ENCODE peak calls at places on chromosomes 3 and 15, in eight cellular contexts. S, Q, G, X, Y, I, Z and E are unnamed samples.

GRCh38 chr15:83287541-83288027 is 3.1 kb upstream of the BNC1 start:
- DNase-seq in S (peak), Q (no peak), G (no peak), X (peak), Y (peak), I (peak), Z (no peak), E (no peak)

GRCh38 chr15:95369202-95369601 is 961.3 kb upstream of the NR2F2 start:
- DNase-seq in S (no peak), Q (no peak), G (no peak), X (no peak), Y (no peak), I (no peak), Z (no peak), E (no peak)

GRCh38 chr3:71369733-71370391 is 213.7 kb downstream of the FOXP1 start:
- DNase-seq in S (peak), Q (no peak), G (no peak), X (peak), Y (no peak), I (no peak), Z (no peak), E (no peak)

GRCh38 chr3:129439381-129439816 is 349 bp downstream of the MBD4 start:
- DNase-seq in S (peak), Q (no peak), G (no peak), X (no peak), Y (peak), I (peak), Z (no peak), E (peak)

GRCh38 chr3:194095464-194095863 is 40.5 kb upstream of the HES1 start:
- DNase-seq in S (peak), Q (no peak), G (no peak), X (no peak), Y (no peak), I (no peak), Z (peak), E (peak)

GRCh38 chr3:51434746-51435323 is 43.8 kb downstream of the RBM15B start:
- DNase-seq in S (peak), Q (peak), G (no peak), X (peak), Y (peak), I (peak), Z (peak), E (peak)

GRCh38 chr15:48856947-48857346 is 21.0 kb upstream of the EID1 start:
- DNase-seq in S (no peak), Q (no peak), G (no peak), X (peak), Y (no peak), I (no peak), Z (no peak), E (no peak)

GRCh38 chr3:156631323-156631722 is 43.1 kb upstream of the TIPARP start:
- DNase-seq in S (peak), Q (no peak), G (no peak), X (no peak), Y (no peak), I (no peak), Z (no peak), E (no peak)

GRCh38 chr3:23712656-23713559 is 92.8 kb upstream of the UBE2E1 start:
- DNase-seq in S (peak), Q (peak), G (no peak), X (peak), Y (no peak), I (peak), Z (peak), E (peak)

GRCh38 chr15:39461536-39462140 is 119.2 kb upstream of the THBS1 start:
- DNase-seq in S (no peak), Q (no peak), G (no peak), X (peak), Y (no peak), I (no peak), Z (no peak), E (no peak)

GRCh38 chr15:101651753-101652097 is 456 bp downstream of the TM2D3 start:
- DNase-seq in S (peak), Q (no peak), G (no peak), X (no peak), Y (peak), I (peak), Z (no peak), E (peak)

GRCh38 chr3:30952786-30953185 is 58.3 kb upstream of the GADL1 start:
- DNase-seq in S (no peak), Q (no peak), G (no peak), X (no peak), Y (no peak), I (no peak), Z (no peak), E (no peak)

GRCh38 chr3:48428088-48428862 is 1.6 kb downstream of the PLXNB1 start:
- DNase-seq in S (no peak), Q (no peak), G (peak), X (no peak), Y (no peak), I (peak), Z (peak), E (peak)

GRCh38 chr3:71258526-71258925 is 325.0 kb downstream of the FOXP1 start:
- DNase-seq in S (peak), Q (no peak), G (no peak), X (peak), Y (no peak), I (no peak), Z (no peak), E (no peak)

GRCh38 chr3:44914936-44915335 is 40.5 kb downstream of the TGM4 start:
- DNase-seq in S (peak), Q (no peak), G (no peak), X (no peak), Y (no peak), I (peak), Z (no peak), E (no peak)

GRCh38 chr3:73490453-73491311 is 134.1 kb downstream of the PDZRN3 start:
- DNase-seq in S (no peak), Q (peak), G (no peak), X (peak), Y (no peak), I (no peak), Z (peak), E (no peak)

GRCh38 chr3:42072583-42072924 is 18.6 kb upstream of the TRAK1 start:
- DNase-seq in S (no peak), Q (no peak), G (no peak), X (no peak), Y (no peak), I (no peak), Z (peak), E (no peak)

GRCh38 chr3:20121088-20121487 is 64.9 kb downstream of the SGO1 start:
- DNase-seq in S (no peak), Q (no peak), G (no peak), X (no peak), Y (no peak), I (no peak), Z (no peak), E (no peak)

GRCh38 chr15:59605994-59606393 is 5.6 kb upstream of the GCNT3 start:
- DNase-seq in S (no peak), Q (no peak), G (no peak), X (no peak), Y (no peak), I (no peak), Z (no peak), E (no peak)

GRCh38 chr3:57048052-57048671 is 12.3 kb upstream of the SPATA12 start:
- DNase-seq in S (no peak), Q (no peak), G (no peak), X (peak), Y (no peak), I (no peak), Z (peak), E (peak)

GRCh38 chr3:60953406-60953805 is 297.8 kb downstream of the FHIT start:
- DNase-seq in S (peak), Q (no peak), G (no peak), X (peak), Y (no peak), I (no peak), Z (no peak), E (no peak)

GRCh38 chr3:116233921-116234320 is 211.4 kb downstream of the LSAMP start:
- DNase-seq in S (no peak), Q (no peak), G (no peak), X (no peak), Y (no peak), I (no peak), Z (no peak), E (no peak)

GRCh38 chr3:197615430-197615829 is 59.7 kb upstream of the BDH1 start:
- DNase-seq in S (no peak), Q (no peak), G (no peak), X (peak), Y (no peak), I (no peak), Z (no peak), E (no peak)